ENCODE peak calls at places on chromosomes 7 and 10, in six cellular contexts. L is astrocyte of the spinal cord; Y is activated naive CD4-positive, alpha-beta T cell treated with Interleukin-2 at 50 U/mL for 16 hours; A is HCT116; U is mucosa of gallbladder; G is NCI-H774. J is an unnamed sample.

GRCh38 chr7:30989824-30990140 is 26.0 kb downstream of the GHRHR start:
- DNase-seq in L (no peak), Y (no peak), A (no peak), U (no peak), G (no peak), J (no peak)

GRCh38 chr7:105224884-105225651 is 163.7 kb downstream of the SRPK2 start:
- DNase-seq in L (peak; percentile 94), Y (no peak), A (peak; percentile 70), U (peak; percentile 36), G (no peak), J (peak; percentile 77)

GRCh38 chr7:112152186-112152585 is 54.0 kb downstream of the DOCK4 start:
- DNase-seq in L (no peak), Y (no peak), A (no peak), U (no peak), G (no peak), J (no peak)

GRCh38 chr10:10320981-10321380 is 696.7 kb upstream of the CELF2 start:
- DNase-seq in L (peak; percentile 8), Y (no peak), A (no peak), U (no peak), G (no peak), J (no peak)

GRCh38 chr10:50968386-50969091 is 83.1 kb upstream of the A1CF start:
- DNase-seq in L (no peak), Y (no peak), A (no peak), U (no peak), G (no peak), J (no peak)

GRCh38 chr10:84634636-84635035 is 306.2 kb downstream of the CCSER2 start:
- DNase-seq in L (no peak), Y (no peak), A (no peak), U (no peak), G (no peak), J (no peak)

GRCh38 chr10:52226448-52226847 is 87.6 kb upstream of the DKK1 start:
- DNase-seq in L (peak; percentile 52), Y (no peak), A (no peak), U (no peak), G (no peak), J (no peak)

GRCh38 chr7:36871863-36872262 is 147.6 kb upstream of the AOAH start:
- DNase-seq in L (no peak), Y (no peak), A (peak; percentile 21), U (no peak), G (no peak), J (no peak)

GRCh38 chr10:86664370-86665217 is 3.7 kb upstream of the LDB3 start:
- DNase-seq in L (no peak), Y (no peak), A (no peak), U (no peak), G (no peak), J (no peak)

GRCh38 chr10:15898046-15898445 is 37.7 kb upstream of the MINDY3 start:
- DNase-seq in L (peak; percentile 5), Y (no peak), A (no peak), U (no peak), G (no peak), J (no peak)

GRCh38 chr7:128266891-128267839 is 26.1 kb downstream of the LEP start:
- DNase-seq in L (peak; percentile 48), Y (no peak), A (no peak), U (peak; percentile 68), G (no peak), J (no peak)

GRCh38 chr10:101646369-101646768 is 48.6 kb downstream of the FBXW4 start:
- DNase-seq in L (no peak), Y (no peak), A (no peak), U (no peak), G (no peak), J (no peak)

GRCh38 chr10:33897255-33897893 is 562.9 kb upstream of the NRP1 start:
- DNase-seq in L (peak; percentile 48), Y (no peak), A (no peak), U (no peak), G (no peak), J (no peak)